ENCODE peak calls at places on chromosomes 1 and 21, in five cellular contexts. D, X, B, Q and Y are unnamed samples.

GRCh38 chr1:32622806-32623694 is 27.3 kb downstream of the ZBTB8OS start:
- DNase-seq in D (no peak), Q (no peak), X (no peak), B (no peak), Y (no peak)

GRCh38 chr1:27076803-27077202 is 64.2 kb upstream of the TENT5B start:
- DNase-seq in X (no peak), D (no peak), B (no peak), Q (no peak), Y (no peak)

GRCh38 chr1:54490361-54491248 is 57.4 kb upstream of the ACOT11 start:
- DNase-seq in X (no peak), Q (no peak), B (no peak), D (no peak), Y (no peak)

GRCh38 chr1:41053324-41053723 is 31.8 kb upstream of the SLFNL1 start:
- DNase-seq in Q (no peak), X (no peak), D (no peak), B (no peak), Y (no peak)

GRCh38 chr1:21775985-21776562 is 6.9 kb downstream of the USP48 start:
- DNase-seq in B (no peak), D (no peak), Q (peak), X (no peak), Y (no peak)

GRCh38 chr1:106700151-106700550 is 356.3 kb upstream of the PRMT6 start:
- DNase-seq in D (no peak), Q (peak), B (peak), X (no peak), Y (no peak)

GRCh38 chr1:115969509-115969908 is 6.8 kb upstream of the SLC22A15 start:
- DNase-seq in D (no peak), X (no peak), Q (no peak), B (no peak), Y (peak)

GRCh38 chr21:44846485-44847260 is 26.8 kb downstream of the PTTG1IP start:
- DNase-seq in X (no peak), Q (peak), D (peak), B (no peak), Y (peak)

GRCh38 chr1:35691571-35692220 is 27.0 kb downstream of the C1orf216 start:
- DNase-seq in Q (no peak), B (no peak), X (no peak), D (no peak), Y (no peak)

GRCh38 chr21:45979141-45979631 is 2.4 kb upstream of the COL6A1 start:
- DNase-seq in B (no peak), X (no peak), Q (no peak), D (no peak), Y (no peak)

GRCh38 chr1:6082430-6082971 is 36.8 kb downstream of the KCNAB2 start:
- DNase-seq in D (no peak), X (no peak), Q (peak), B (no peak), Y (peak)

GRCh38 chr1:5617179-5618015 is 374.8 kb downstream of the NPHP4 start:
- DNase-seq in D (no peak), Q (no peak), X (no peak), B (no peak), Y (no peak)

GRCh38 chr1:40857737-40858136 is 4.4 kb downstream of the CITED4 start:
- DNase-seq in Q (no peak), X (no peak), B (no peak), D (no peak), Y (no peak)

GRCh38 chr21:15616864-15617574 is 112.8 kb upstream of the USP25 start:
- DNase-seq in X (no peak), Q (peak), B (no peak), D (no peak), Y (no peak)

GRCh38 chr1:38690790-38691189 is 168.8 kb downstream of the RRAGC start:
- DNase-seq in D (no peak), B (peak), X (no peak), Q (no peak), Y (no peak)